ENCODE peak calls at places on chromosomes 16 and 17, in four cellular contexts. X is Peyer's patch, V is GM12878, I is ovary. U is an unnamed sample.
A peak's percentile ranks its signal among the peaks of the same experiment; 100 is the strongest.

GRCh38 chr16:11627822-11628457 is 40.3 kb upstream of the SNN start:
- DNase-seq in X (no peak), V (no peak), I (no peak), U (peak; percentile 42)

GRCh38 chr17:18144261-18144660 is 35.7 kb downstream of the MYO15A start:
- DNase-seq in X (no peak), V (no peak), I (no peak), U (no peak)

GRCh38 chr17:70041061-70041460 is 34.0 kb upstream of the KCNJ16 start:
- DNase-seq in X (no peak), V (no peak), I (no peak), U (no peak)

GRCh38 chr16:23874613-23875294 is 39.0 kb downstream of the PRKCB start:
- DNase-seq in X (no peak), V (no peak), I (no peak), U (no peak)

GRCh38 chr16:23742761-23743160 is 12.1 kb upstream of the CHP2 start:
- DNase-seq in X (no peak), V (no peak), I (no peak), U (no peak)

GRCh38 chr17:40680998-40681397 is 16.0 kb upstream of the KRT222 start:
- DNase-seq in X (no peak), V (no peak), I (no peak), U (no peak)

GRCh38 chr16:68499011-68499410 is 40.1 kb upstream of the ZFP90 start:
- DNase-seq in X (no peak), V (no peak), I (no peak), U (no peak)

GRCh38 chr16:82059161-82059982 is 24.3 kb downstream of the HSD17B2 start:
- DNase-seq in X (no peak), V (no peak), I (no peak), U (no peak)

GRCh38 chr17:17109231-17109630 is 67.0 kb downstream of the MPRIP start:
- DNase-seq in X (no peak), V (no peak), I (no peak), U (no peak)

GRCh38 chr16:82627811-82628339 is 1.1 kb downstream of the CDH13 start:
- DNase-seq in X (no peak), V (no peak), I (no peak), U (no peak)

GRCh38 chr16:28258571-28258970 is 33.8 kb upstream of the SBK1 start:
- DNase-seq in X (no peak), V (no peak), I (peak; percentile 46), U (no peak)

GRCh38 chr17:57818066-57818465 is 31.8 kb downstream of the MRPS23 start:
- DNase-seq in X (no peak), V (no peak), I (no peak), U (no peak)

GRCh38 chr16:87125206-87126155 is 191.7 kb downstream of the C16orf95 start:
- DNase-seq in X (no peak), V (no peak), I (peak; percentile 54), U (no peak)

GRCh38 chr16:88744839-88745521 is 38.7 kb downstream of the CTU2 start:
- DNase-seq in X (no peak), V (no peak), I (no peak), U (no peak)

DNA sequence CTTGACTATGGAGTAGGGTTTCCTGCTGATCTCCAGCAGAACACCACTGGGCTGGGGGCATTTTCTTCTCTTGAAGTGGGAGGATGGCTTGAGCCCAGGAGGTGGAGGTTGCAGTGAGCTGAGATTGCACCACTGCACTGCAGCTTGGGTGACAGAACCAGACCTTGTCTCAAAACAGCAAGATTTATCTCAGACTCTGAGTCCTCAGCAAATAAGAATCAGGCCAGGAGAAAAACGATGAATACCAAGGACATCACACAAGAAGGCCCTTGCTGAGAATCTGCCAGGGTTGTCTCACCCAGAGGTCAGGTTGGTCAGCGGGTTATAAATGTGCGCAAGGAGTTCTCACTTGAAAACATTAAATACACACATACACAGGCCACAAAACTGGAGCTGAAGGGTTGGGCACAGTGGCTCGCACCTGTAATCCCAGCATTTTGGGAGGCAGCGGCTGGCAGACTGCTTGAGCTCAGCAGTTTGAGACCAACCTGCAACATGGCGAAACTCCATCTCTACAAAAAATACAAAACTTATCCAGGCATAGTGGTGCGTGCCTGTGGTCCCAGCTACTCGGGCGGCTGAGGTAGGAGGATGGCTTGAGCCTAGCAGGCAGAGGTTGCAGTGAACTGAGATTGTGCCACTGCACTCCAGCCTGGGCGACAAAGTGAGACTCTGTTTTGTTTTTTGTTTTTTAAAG is 7.7 kb downstream of the MXRA7 start:
- DNase-seq in X (no peak), V (no peak), I (peak; percentile 41), U (no peak)
- H3K4me1 ChIP-seq in X (no peaks in the 10 kb centered on the region), V (no peaks in the 10 kb centered on the region), I (peaks cover 27% of the 10 kb centered on the region), U (peaks cover 45% of the 10 kb centered on the region)

GRCh38 chr17:39674179-39674578 is 5.9 kb downstream of the PNMT start:
- DNase-seq in X (no peak), V (no peak), I (no peak), U (no peak)
- H3K27ac ChIP-seq in X (no peak overlapping the region), V (no peak overlapping the region), I (no peak overlapping the region), U (no peak overlapping the region)

DNA sequence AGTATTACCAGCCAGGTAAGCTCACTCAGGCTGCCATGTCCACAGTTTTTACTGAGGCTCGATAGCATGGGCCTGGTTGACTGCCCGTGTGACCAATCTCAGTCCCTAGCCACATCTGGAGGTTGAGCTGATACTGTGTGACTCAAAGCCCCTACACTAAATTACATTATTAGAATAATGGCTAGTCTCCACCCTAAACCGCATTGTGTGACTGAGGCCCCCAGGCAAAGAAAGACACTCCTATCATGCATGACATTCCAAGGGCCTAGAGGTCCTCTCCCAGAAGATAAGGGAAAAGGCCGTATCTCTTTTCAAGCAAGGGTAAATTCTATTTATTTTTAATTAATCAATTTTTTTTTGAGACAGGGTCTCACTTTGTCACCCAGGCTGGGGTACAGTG is 505.3 kb downstream of the HAPSTR1 start:
- DNase-seq in X (no peak), V (no peak), I (no peak), U (no peak)
- TF ChIP-seq POLR2A in X (no peak), V (no peak), I (no peak), U (no peak)

GRCh38 chr17:77432791-77433190 is 292.0 kb downstream of the SEC14L1 start:
- DNase-seq in X (no peak), V (no peak), I (no peak), U (no peak)

GRCh38 chr17:77434136-77435114 is 293.7 kb downstream of the SEC14L1 start:
- DNase-seq in X (no peak), V (no peak), I (no peak), U (no peak)

GRCh38 chr17:77432034-77432554 is 291.3 kb downstream of the SEC14L1 start:
- DNase-seq in X (no peak), V (no peak), I (no peak), U (no peak)

GRCh38 chr17:77435272-77436057 is 294.7 kb downstream of the SEC14L1 start:
- DNase-seq in X (no peak), V (no peak), I (no peak), U (no peak)

GRCh38 chr17:77433385-77434135 is 292.8 kb downstream of the SEC14L1 start:
- DNase-seq in X (no peak), V (no peak), I (peak; percentile 77), U (peak; percentile 39)
- H3K4me1 ChIP-seq in X (peaks cover 78% of the 10 kb centered on the region), V (peaks cover 73% of the 10 kb centered on the region), I (peaks cover 54% of the 10 kb centered on the region), U (peaks cover 79% of the 10 kb centered on the region)